ENCODE peak calls at places on chromosomes 2 and 18, in six cellular contexts. G, R, P, U, F and S are unnamed samples.

GRCh38 chr2:58339548-58340243 is 98.6 kb upstream of the FANCL start:
- DNase-seq in U (no peak), F (no peak), R (peak), P (no peak), G (no peak), S (peak)

GRCh38 chr18:67705748-67706147 is 189.2 kb upstream of the DSEL start:
- DNase-seq in P (no peak), G (no peak), F (peak), U (no peak), R (no peak), S (peak)

GRCh38 chr18:68445131-68445530 is 269.8 kb downstream of the TMX3 start:
- DNase-seq in P (no peak), F (no peak), U (no peak), G (no peak), R (no peak), S (no peak)

GRCh38 chr2:58377181-58377580 is 136.1 kb upstream of the FANCL start:
- DNase-seq in P (no peak), R (no peak), G (peak), F (no peak), U (no peak), S (no peak)

GRCh38 chr2:69012310-69013122 is 463 bp upstream of the ANTXR1 start:
- DNase-seq in R (peak), U (peak), G (peak), F (peak), P (peak), S (peak)

GRCh38 chr2:75415141-75415540 is 145.6 kb downstream of the EVA1A start:
- DNase-seq in U (no peak), P (no peak), G (no peak), F (no peak), R (no peak), S (no peak)

GRCh38 chr18:77089796-77090285 is 42.7 kb downstream of the MBP start:
- DNase-seq in P (no peak), F (no peak), R (no peak), U (no peak), G (no peak), S (no peak)

GRCh38 chr2:10043906-10044601 is 704 bp downstream of the KLF11 start:
- DNase-seq in F (peak), U (peak), G (peak), R (peak), P (peak), S (peak)

GRCh38 chr18:9787126-9787525 is 79.0 kb downstream of the RAB31 start:
- DNase-seq in P (no peak), R (no peak), U (no peak), F (no peak), G (no peak), S (peak)

GRCh38 chr18:37667836-37668235 is 102.2 kb upstream of the CELF4 start:
- DNase-seq in F (no peak), G (no peak), U (no peak), P (no peak), R (no peak), S (no peak)

GRCh38 chr2:63055510-63056308 is 5.1 kb downstream of the OTX1 start:
- DNase-seq in G (peak), R (no peak), U (no peak), P (no peak), F (peak), S (no peak)

GRCh38 chr2:43623052-43623451 is 14.0 kb upstream of the PLEKHH2 start:
- DNase-seq in G (peak), F (no peak), R (no peak), U (no peak), P (no peak), S (no peak)

GRCh38 chr2:111632661-111633060 is 251.3 kb downstream of the ANAPC1 start:
- DNase-seq in G (no peak), F (no peak), P (peak), R (no peak), U (no peak), S (no peak)

GRCh38 chr2:48952071-48952604 is 196.6 kb upstream of the LHCGR start:
- DNase-seq in U (no peak), R (no peak), F (no peak), P (no peak), G (no peak), S (no peak)

GRCh38 chr2:30040147-30040546 is 106.7 kb upstream of the YPEL5 start:
- DNase-seq in P (no peak), U (no peak), G (no peak), R (no peak), F (no peak), S (peak)

GRCh38 chr2:233976087-233976486 is 58.9 kb downstream of the TRPM8 start:
- DNase-seq in P (no peak), G (no peak), F (no peak), R (no peak), U (no peak), S (peak)

GRCh38 chr2:122193622-122194021 is 438.2 kb downstream of the TSN start:
- DNase-seq in F (no peak), R (no peak), P (no peak), U (no peak), G (no peak), S (peak)

GRCh38 chr2:119233326-119234020 is 9.8 kb downstream of the STEAP3 start:
- DNase-seq in F (no peak), G (peak), P (no peak), R (no peak), U (no peak), S (peak)

GRCh38 chr2:168314236-168314635 is 66.8 kb upstream of the STK39 start:
- DNase-seq in G (no peak), U (no peak), F (no peak), R (no peak), P (no peak), S (no peak)

GRCh38 chr2:42492691-42493467 is 903 bp downstream of the KCNG3 start:
- DNase-seq in R (peak), F (peak), P (no peak), G (peak), U (no peak), S (no peak)

DNA sequence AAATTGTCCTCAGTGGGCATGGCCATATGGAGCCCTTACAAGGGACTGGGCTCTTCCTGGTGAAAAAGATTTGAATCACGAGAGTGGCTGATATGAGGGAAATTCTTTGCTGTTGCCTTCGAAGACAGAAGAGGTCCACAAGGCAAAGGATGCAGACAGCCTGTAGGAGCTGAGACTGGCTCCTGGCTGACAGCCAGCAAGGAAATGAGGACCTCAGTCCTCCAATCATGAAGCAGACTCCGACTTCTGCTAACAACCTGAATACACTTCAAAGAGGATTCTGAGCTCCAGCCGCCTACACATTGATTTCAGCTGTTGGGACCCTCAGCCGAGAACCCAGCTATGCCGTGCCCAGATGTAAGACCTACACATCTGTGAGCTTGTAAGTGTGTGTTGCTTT is 3.0 kb upstream of the ST8SIA5 start:
- DNase-seq in P (no peak), G (no peak), F (no peak), U (no peak), R (no peak), S (no peak)
- TF ChIP-seq EZH2phosphoT487 in P (no peak), G (no peak), F (no peak), U (no peak), R (no peak), S (no peak)

GRCh38 chr2:176071330-176072291 is 12.2 kb downstream of the EVX2 start:
- DNase-seq in U (no peak), R (no peak), P (no peak), F (no peak), G (no peak), S (no peak)

GRCh38 chr2:176068037-176068832 is 15.5 kb downstream of the EVX2 start:
- DNase-seq in R (no peak), U (no peak), F (peak), G (no peak), P (no peak), S (no peak)

GRCh38 chr2:176066645-176067586 is 16.8 kb downstream of the EVX2 start:
- DNase-seq in G (no peak), F (peak), R (no peak), U (no peak), P (no peak), S (no peak)

GRCh38 chr2:176063958-176064357 is 19.8 kb downstream of the EVX2 start:
- DNase-seq in F (no peak), G (no peak), P (peak), R (no peak), U (no peak), S (no peak)

DNA sequence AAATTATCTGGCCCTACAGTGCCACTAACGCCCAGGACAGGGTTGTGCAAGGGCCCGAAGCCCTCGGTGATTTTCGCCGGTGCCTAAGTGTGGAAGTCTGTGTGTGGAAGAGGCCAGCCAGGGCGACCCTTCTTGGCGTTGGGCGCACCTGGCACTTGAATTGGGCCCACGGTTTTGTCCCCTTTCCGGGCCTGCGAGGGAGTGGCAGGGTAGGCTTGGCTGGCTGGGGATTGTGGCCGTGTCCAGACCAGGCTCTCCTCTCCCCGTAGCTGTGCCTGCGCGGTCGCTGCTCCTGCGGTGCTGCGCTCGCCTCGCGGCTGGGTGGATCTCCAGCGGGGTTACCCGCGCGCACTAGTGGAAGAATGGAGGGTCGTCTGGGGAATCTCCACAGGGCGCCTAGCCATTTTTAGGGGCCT is 16.2 kb downstream of the EVX2 start:
- DNase-seq in P (no peak), G (no peak), R (no peak), F (peak), U (no peak), S (no peak)
- TF ChIP-seq EZH2 in P (no peak), G (no peak), R (no peak), F (peak), U (no peak), S (no peak)

GRCh38 chr2:17309741-17310339 is 208.4 kb downstream of the RAD51AP2 start:
- DNase-seq in U (peak), G (peak), P (peak), F (peak), R (peak), S (peak)

GRCh38 chr2:17311104-17311619 is 207.1 kb downstream of the RAD51AP2 start:
- DNase-seq in F (no peak), R (no peak), U (no peak), P (no peak), G (no peak), S (no peak)

GRCh38 chr2:17309186-17309585 is 209.1 kb downstream of the RAD51AP2 start:
- DNase-seq in P (no peak), F (no peak), R (no peak), G (no peak), U (no peak), S (no peak)

GRCh38 chr2:17313261-17313660 is 205.0 kb downstream of the RAD51AP2 start:
- DNase-seq in R (no peak), F (no peak), G (no peak), U (no peak), P (no peak), S (no peak)

GRCh38 chr2:17311771-17312511 is 206.3 kb downstream of the RAD51AP2 start:
- DNase-seq in P (peak), F (no peak), U (no peak), R (no peak), G (peak), S (no peak)
- H3K4me2 ChIP-seq in P (no peak), F (no peak), U (no peak), R (no peak), G (no peak), S (no peak)

DNA sequence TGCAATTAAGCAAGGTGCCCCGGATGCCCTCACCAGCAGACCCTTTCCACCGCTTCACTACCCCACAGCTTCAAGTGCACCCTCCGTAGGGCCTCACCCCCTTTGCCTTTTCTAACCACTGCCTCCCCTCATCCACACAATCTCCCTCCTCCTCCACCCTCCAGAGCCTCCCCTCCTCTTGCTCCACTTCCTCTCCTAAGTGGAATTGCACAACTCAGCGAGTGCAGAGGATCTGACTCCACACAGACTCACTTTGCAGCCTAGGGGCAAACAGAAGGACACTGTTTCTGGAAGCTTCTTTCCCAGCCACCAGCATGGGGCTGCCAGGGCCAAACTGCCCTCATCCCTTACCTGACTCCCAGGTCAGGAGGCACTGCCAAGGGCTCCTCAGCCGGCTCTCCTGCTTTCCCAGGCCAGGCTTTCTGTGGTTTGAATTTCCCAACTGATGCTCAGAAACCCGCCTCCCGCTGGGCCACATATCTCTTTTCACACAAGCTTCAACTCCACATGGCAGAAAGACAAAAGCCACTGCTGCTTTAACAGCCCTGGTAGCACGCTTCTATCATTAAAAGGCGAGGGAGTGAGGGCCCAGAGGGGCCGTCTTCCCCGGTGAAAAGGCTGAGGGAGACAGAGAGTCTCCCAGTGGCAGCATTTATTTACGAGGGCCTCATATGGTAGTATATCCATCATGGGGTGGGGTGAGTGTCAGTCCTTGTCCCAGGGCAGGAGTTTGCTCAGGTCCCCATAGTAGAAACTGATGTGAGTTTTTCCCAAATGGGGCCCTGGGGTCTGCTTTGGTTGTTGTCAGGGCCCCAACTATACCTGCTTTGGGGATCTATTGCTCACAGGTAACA is 74.7 kb upstream of the MGAT4A start:
- DNase-seq in P (no peak), U (no peak), G (peak), R (peak), F (peak), S (peak)
- TF ChIP-seq EZH2phosphoT487 in P (no peak), U (no peak), G (no peak), R (no peak), F (no peak), S (no peak)

GRCh38 chr2:222320441-222321395 is 21.9 kb upstream of the PAX3 start:
- DNase-seq in F (peak), U (no peak), P (no peak), R (peak), G (peak), S (no peak)
- TF ChIP-seq EZH2 in F (peak), U (no peak), P (no peak), R (peak), G (peak), S (no peak)

GRCh38 chr2:28981016-28981441 is at the start of gene TOGARAM2:
- DNase-seq in R (peak), P (no peak), G (peak), F (peak), U (no peak), S (no peak)
- H3K4me2 ChIP-seq in R (peak), P (no peak), G (no peak), F (peak), U (no peak), S (no peak)

DNA sequence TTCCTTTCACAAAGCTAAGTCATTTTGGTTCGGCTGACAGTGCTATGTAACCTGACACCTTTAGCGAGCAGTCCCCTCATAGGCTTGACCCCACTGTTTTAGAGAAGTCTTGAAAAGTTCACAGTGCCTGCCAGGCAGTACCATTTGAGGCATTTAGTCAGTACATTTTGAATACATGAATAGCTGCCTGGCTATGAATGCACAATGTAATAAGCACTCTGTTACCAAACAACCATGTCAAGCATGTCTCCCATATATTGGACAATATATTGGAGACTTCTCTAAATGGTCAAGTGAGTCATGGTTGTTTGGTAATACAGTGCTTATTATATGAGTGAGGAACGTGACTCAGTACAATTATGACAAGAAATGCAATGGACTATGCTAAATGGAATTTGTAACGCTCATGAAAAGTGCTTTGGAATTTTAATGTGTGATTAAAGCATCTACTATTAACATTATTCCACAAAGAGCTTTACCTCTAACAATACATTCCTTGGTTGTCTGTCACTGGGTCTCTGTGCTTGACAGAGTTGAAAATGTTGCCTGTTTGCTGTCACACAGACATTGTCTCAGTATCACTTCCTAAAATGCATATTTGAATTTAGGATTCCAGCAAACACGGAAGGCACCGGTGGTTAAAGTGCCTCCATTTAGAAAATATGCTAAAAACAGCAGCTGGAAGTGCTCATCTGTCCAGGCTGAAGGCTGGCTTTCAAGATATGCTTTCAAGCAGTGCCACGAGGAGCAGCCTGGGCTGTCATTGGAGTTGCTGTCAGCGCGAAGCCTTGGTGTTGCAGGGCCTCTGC is 458.6 kb downstream of the FBXO15 start:
- DNase-seq in P (no peak), F (peak), U (no peak), R (no peak), G (peak), S (peak)
- TF ChIP-seq EZH2phosphoT487 in P (no peak), F (no peak), U (no peak), R (no peak), G (no peak), S (no peak)

GRCh38 chr2:222297600-222297935 is 1.2 kb downstream of the PAX3 start:
- DNase-seq in U (no peak), F (peak), R (no peak), G (no peak), P (no peak), S (no peak)
- TF ChIP-seq EZH2 in U (no peak), F (no peak), R (no peak), G (no peak), P (no peak), S (no peak)